ENCODE peak calls at places on chromosome 22, in four cellular contexts. X is upper lobe of right lung, T is body of pancreas, H is right cardiac atrium. Q is an unnamed sample.

GRCh38 chr22:49462795-49463194 is 364.9 kb downstream of the BRD1 start:
- DNase-seq in T (peak; percentile 5), H (no peak), X (no peak), Q (no peak)

GRCh38 chr22:29202231-29203192 is 3.2 kb upstream of the EMID1 start:
- DNase-seq in X (no peak), T (peak; percentile 29), H (peak; percentile 69), Q (no peak)

GRCh38 chr22:47202819-47203553 is 440.5 kb downstream of the TBC1D22A start:
- DNase-seq in T (no peak), H (no peak), X (no peak), Q (no peak)

GRCh38 chr22:49799431-49800075 is 28.1 kb downstream of the BRD1 start:
- DNase-seq in X (no peak), T (no peak), H (no peak), Q (no peak)

GRCh38 chr22:41343717-41344116 is 38.0 kb upstream of the TEF start:
- DNase-seq in T (no peak), X (no peak), H (no peak), Q (no peak)

GRCh38 chr22:39773976-39774539 is 119.5 kb downstream of the ENTHD1 start:
- DNase-seq in T (no peak), X (no peak), H (no peak), Q (no peak)

GRCh38 chr22:48829908-48830307 is 997.8 kb downstream of the BRD1 start:
- DNase-seq in T (no peak), X (peak; percentile 48), H (no peak), Q (peak; percentile 52)

GRCh38 chr22:29267462-29267857 is 321 bp downstream of the RHBDD3 start:
- DNase-seq in H (no peak), T (no peak), X (no peak), Q (no peak)

GRCh38 chr22:40844951-40845350 is 11.5 kb downstream of the ST13 start:
- DNase-seq in T (no peak), X (no peak), H (no peak), Q (no peak)

GRCh38 chr22:43375951-43376455 is 32.8 kb upstream of the SCUBE1 start:
- DNase-seq in X (no peak), T (no peak), H (no peak), Q (no peak)

GRCh38 chr22:27137809-27138400 is 480.5 kb downstream of the MIAT start:
- DNase-seq in T (no peak), H (no peak), X (no peak), Q (no peak)

GRCh38 chr22:29704528-29705285 is 15.1 kb upstream of the CABP7 start:
- DNase-seq in H (no peak), T (peak; percentile 42), X (no peak), Q (no peak)

GRCh38 chr22:30277547-30278344 is 11.1 kb upstream of the OSM start:
- DNase-seq in T (peak; percentile 53), X (no peak), H (peak; percentile 62), Q (no peak)

GRCh38 chr22:47144076-47144765 is 381.8 kb downstream of the TBC1D22A start:
- DNase-seq in H (no peak), T (peak; percentile 71), X (no peak), Q (no peak)

GRCh38 chr22:19878461-19879247 is 24.0 kb upstream of the GNB1L start:
- DNase-seq in H (peak; percentile 10), X (peak; percentile 39), T (no peak), Q (peak; percentile 3)

GRCh38 chr22:19579880-19580279 is 55.7 kb upstream of the CLDN5 start:
- DNase-seq in T (no peak), H (no peak), X (no peak), Q (no peak)

GRCh38 chr22:19621372-19622060 is 92.8 kb upstream of the SEPTIN5 start:
- DNase-seq in X (no peak), H (no peak), T (no peak), Q (no peak)

GRCh38 chr22:39241632-39242388 is 3.0 kb downstream of the PDGFB start:
- DNase-seq in T (no peak), X (no peak), H (no peak), Q (no peak)

GRCh38 chr22:48135641-48136040 is 1373.2 kb downstream of the TBC1D22A start:
- DNase-seq in X (no peak), H (no peak), T (no peak), Q (no peak)

GRCh38 chr22:42074153-42074750 is at the start of gene PHETA2:
- DNase-seq in X (peak; percentile 85), H (peak; percentile 67), T (peak; percentile 59), Q (no peak)

GRCh38 chr22:25493794-25494193 is 70.7 kb upstream of the GRK3 start:
- DNase-seq in H (no peak), T (no peak), X (no peak), Q (no peak)

GRCh38 chr22:39710380-39711117 is 140.0 kb downstream of the CACNA1I start:
- DNase-seq in H (peak; percentile 34), X (no peak), T (peak; percentile 58), Q (no peak)

GRCh38 chr22:39488563-39489083 is 13.5 kb upstream of the MIEF1 start:
- DNase-seq in X (peak; percentile 57), H (no peak), T (no peak), Q (no peak)

GRCh38 chr22:21567456-21568206 is at the start of gene UBE2L3:
- DNase-seq in X (peak; percentile 93), T (peak; percentile 81), H (peak; percentile 88), Q (peak; percentile 23)

GRCh38 chr22:49966041-49966715 is 5.6 kb downstream of the PIM3 start:
- DNase-seq in X (peak; percentile 68), H (peak; percentile 23), T (peak; percentile 17), Q (peak; percentile 67)

GRCh38 chr22:39414886-39415285 is 15.3 kb downstream of the TAB1 start:
- DNase-seq in X (no peak), T (no peak), H (peak; percentile 50), Q (no peak)

GRCh38 chr22:40567106-40567505 is 69.4 kb downstream of the MRTFA start:
- DNase-seq in X (no peak), T (no peak), H (no peak), Q (no peak)

GRCh38 chr22:27135582-27135981 is 478.2 kb downstream of the MIAT start:
- DNase-seq in T (no peak), X (no peak), H (no peak), Q (no peak)

GRCh38 chr22:49825436-49825835 is 2.2 kb downstream of the BRD1 start:
- DNase-seq in X (no peak), H (no peak), T (no peak), Q (no peak)

GRCh38 chr22:29256606-29257325 is 11.0 kb downstream of the RHBDD3 start:
- DNase-seq in X (no peak), H (no peak), T (no peak), Q (no peak)

GRCh38 chr22:41369837-41370236 is 11.9 kb upstream of the TEF start:
- DNase-seq in T (peak; percentile 81), H (no peak), X (no peak), Q (no peak)

GRCh38 chr22:39592104-39593060 is 21.8 kb downstream of the CACNA1I start:
- DNase-seq in T (peak; percentile 50), H (no peak), X (no peak), Q (peak; percentile 62)

GRCh38 chr22:46090051-46090591 is 60.2 kb upstream of the PPARA start:
- DNase-seq in H (peak; percentile 55), X (peak; percentile 65), T (peak; percentile 91), Q (no peak)
- H3K4me3 ChIP-seq in H (no peak overlapping the region), X (peak overlapping the region; percentile 30), T (no peak overlapping the region), Q (peak overlapping the region; percentile 32)

DNA sequence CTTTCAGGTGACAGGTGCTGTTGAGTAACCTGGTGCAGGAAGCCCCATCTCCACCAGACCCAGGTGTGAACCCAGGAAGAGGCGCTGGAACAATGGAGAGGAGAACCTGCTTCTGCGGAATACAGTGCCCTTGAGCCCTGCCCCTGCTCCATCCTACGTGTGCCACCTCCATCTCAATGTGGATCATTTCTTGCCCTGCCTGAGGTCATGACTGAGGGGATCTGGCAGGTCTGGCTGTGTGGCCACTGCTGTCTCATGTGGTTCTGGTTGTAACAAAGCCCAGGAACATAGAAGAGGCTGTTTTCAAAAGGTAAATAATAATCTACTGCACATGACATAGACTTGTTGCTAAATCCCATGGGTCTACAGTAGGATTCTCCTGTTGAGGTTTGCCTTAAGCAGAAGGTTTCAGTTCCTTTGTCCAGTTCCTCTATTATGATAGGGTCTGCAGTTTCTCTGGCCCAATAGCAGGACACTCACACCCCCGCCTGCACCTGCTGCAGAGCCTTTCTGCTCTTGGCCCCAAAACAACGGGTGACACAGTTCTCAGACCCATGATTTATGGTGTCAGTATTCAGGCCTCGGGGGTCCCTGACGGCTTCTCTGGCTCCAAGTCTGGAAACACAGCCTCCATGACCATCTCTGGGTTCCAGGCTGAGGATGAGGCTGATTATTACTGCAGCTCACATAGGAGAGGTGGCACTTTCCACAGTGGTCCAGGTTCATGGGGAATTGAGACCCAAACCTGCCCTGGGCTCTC is 113.5 kb upstream of the IGLL5 start:
- DNase-seq in H (no peak), X (no peak), T (no peak), Q (no peak)
- H3K4me1 ChIP-seq in H (no peaks in the 10 kb centered on the region), X (no peaks in the 10 kb centered on the region), T (no peaks in the 10 kb centered on the region), Q (no peaks in the 10 kb centered on the region)

GRCh38 chr22:45211435-45211834 is 29.3 kb downstream of the KIAA0930 start:
- DNase-seq in H (no peak), X (no peak), T (no peak), Q (peak; percentile 60)

GRCh38 chr22:45210577-45211431 is 29.9 kb downstream of the KIAA0930 start:
- DNase-seq in T (no peak), X (peak; percentile 61), H (no peak), Q (peak; percentile 53)

GRCh38 chr22:45212306-45212709 is 28.4 kb downstream of the KIAA0930 start:
- DNase-seq in T (peak; percentile 48), H (peak; percentile 88), X (peak; percentile 81), Q (peak; percentile 95)

GRCh38 chr22:45211848-45212247 is 28.8 kb downstream of the KIAA0930 start:
- DNase-seq in T (no peak), X (no peak), H (no peak), Q (no peak)

GRCh38 chr22:45212992-45213751 is 27.5 kb downstream of the KIAA0930 start:
- DNase-seq in H (peak; percentile 72), T (peak; percentile 46), X (peak; percentile 67), Q (peak; percentile 85)
- H3K4me3 ChIP-seq in H (peak overlapping the region; percentile 37), T (no peak overlapping the region), X (peak overlapping the region; percentile 35), Q (peak overlapping the region; percentile 59)

DNA sequence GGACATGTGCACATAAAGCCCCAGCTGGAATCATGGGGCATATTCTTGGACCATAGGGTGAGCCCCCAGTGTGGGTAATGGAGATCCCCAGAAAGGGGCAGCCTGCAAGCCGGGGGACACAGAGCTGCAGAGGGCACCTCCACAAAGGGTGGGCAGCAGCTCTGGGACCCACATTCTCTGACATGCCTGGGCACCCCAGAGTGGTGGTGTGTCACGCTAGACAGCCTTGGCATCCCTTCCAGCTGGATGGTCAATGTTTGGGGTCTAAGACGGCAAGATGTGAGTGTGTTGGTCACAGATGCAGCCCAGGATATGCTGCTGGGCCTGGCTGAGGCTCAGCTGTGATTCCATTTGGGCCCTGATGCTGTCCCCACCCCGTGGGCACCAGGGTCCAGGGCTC is 9.7 kb downstream of the ADORA2A start:
- DNase-seq in T (no peak), H (no peak), X (no peak), Q (peak; percentile 38)
- H3K4me1 ChIP-seq in T (peaks cover 15% of the 10 kb centered on the region), H (peaks cover 26% of the 10 kb centered on the region), X (peaks cover 45% of the 10 kb centered on the region), Q (peaks cover 4% of the 10 kb centered on the region)

GRCh38 chr22:37334461-37334858 is 52.2 kb downstream of the CYTH4 start:
- DNase-seq in T (no peak), X (no peak), H (no peak), Q (no peak)
- H3K4me3 ChIP-seq in T (no peak overlapping the region), X (no peak overlapping the region), H (no peak overlapping the region), Q (no peak overlapping the region)

Q was measured in ascending aorta.